ENCODE peak calls at places on chromosome 22, in seven cellular contexts. I, X, F, J, B, M and N are unnamed samples.

GRCh38 chr22:29345932-29346331 is 30.4 kb upstream of the RASL10A start:
- DNase-seq in X (no peak), F (no peak), I (no peak), M (no peak), J (no peak), B (no peak), N (no peak)

GRCh38 chr22:49772692-49773091 is 55.0 kb downstream of the BRD1 start:
- DNase-seq in F (no peak), M (no peak), J (peak; percentile 69), B (no peak), X (no peak), I (no peak), N (no peak)

GRCh38 chr22:23237201-23237798 is 57.0 kb downstream of the BCR start:
- DNase-seq in B (no peak), X (no peak), M (no peak), J (no peak), F (no peak), I (no peak), N (no peak)

GRCh38 chr22:49259870-49260615 is 567.6 kb downstream of the BRD1 start:
- DNase-seq in M (no peak), B (no peak), F (no peak), X (peak; percentile 41), I (no peak), J (no peak), N (no peak)

GRCh38 chr22:39349967-39350802 is at the start of gene SYNGR1:
- DNase-seq in I (no peak), F (no peak), J (peak; percentile 20), X (no peak), B (no peak), M (no peak), N (no peak)

GRCh38 chr22:38982008-38982927 is at the start of gene APOBEC3B:
- DNase-seq in I (peak; percentile 47), B (peak; percentile 93), X (peak; percentile 90), J (peak; percentile 32), F (peak; percentile 68), M (peak; percentile 81), N (peak; percentile 26)

GRCh38 chr22:20427104-20427944 is 10.3 kb downstream of the SCARF2 start:
- DNase-seq in J (no peak), B (no peak), F (no peak), X (no peak), M (no peak), I (no peak), N (no peak)

GRCh38 chr22:23591203-23591791 is 11.2 kb upstream of the IGLL1 start:
- DNase-seq in J (peak; percentile 86), B (peak; percentile 11), I (peak; percentile 38), X (no peak), F (peak; percentile 22), M (peak; percentile 51), N (no peak)

GRCh38 chr22:36937319-36938027 is 24.0 kb downstream of the CSF2RB start:
- DNase-seq in X (peak; percentile 69), J (no peak), B (no peak), I (no peak), F (no peak), M (no peak), N (no peak)

GRCh38 chr22:21916309-21916918 is 36.2 kb downstream of the PPM1F start:
- DNase-seq in X (no peak), B (no peak), M (no peak), J (no peak), I (no peak), F (no peak), N (no peak)

GRCh38 chr22:24134090-24134846 is 47.0 kb upstream of the SUSD2 start:
- DNase-seq in B (no peak), F (peak; percentile 70), X (no peak), M (no peak), I (no peak), J (peak; percentile 53), N (no peak)

GRCh38 chr22:38748487-38749136 is 7.2 kb downstream of the SUN2 start:
- DNase-seq in X (no peak), M (no peak), I (no peak), F (no peak), J (no peak), B (peak; percentile 43), N (no peak)

GRCh38 chr22:32764330-32765116 is 37.0 kb upstream of the TIMP3 start:
- DNase-seq in M (no peak), F (no peak), B (peak; percentile 60), X (peak; percentile 86), I (no peak), J (no peak), N (no peak)

GRCh38 chr22:29639096-29639495 is 35.7 kb downstream of the NF2 start:
- DNase-seq in J (no peak), X (no peak), M (no peak), F (no peak), I (no peak), B (no peak), N (no peak)

GRCh38 chr22:42769574-42770447 is 49.1 kb upstream of the A4GALT start:
- DNase-seq in I (no peak), M (no peak), F (no peak), X (no peak), J (no peak), B (no peak), N (no peak)

GRCh38 chr22:35587447-35587870 is 29.7 kb downstream of the MB start:
- DNase-seq in M (no peak), I (no peak), J (no peak), X (no peak), F (no peak), B (no peak), N (no peak)

GRCh38 chr22:49382451-49382735 is 445.3 kb downstream of the BRD1 start:
- DNase-seq in B (no peak), M (no peak), I (no peak), F (no peak), X (peak; percentile 54), J (no peak), N (no peak)

GRCh38 chr22:24433868-24434471 is 6.6 kb downstream of the ADORA2A start:
- DNase-seq in J (no peak), B (peak; percentile 54), I (no peak), M (no peak), X (no peak), F (no peak), N (no peak)

GRCh38 chr22:49034836-49035817 is 792.5 kb downstream of the BRD1 start:
- DNase-seq in F (no peak), M (no peak), J (no peak), I (no peak), B (no peak), X (no peak), N (no peak)

GRCh38 chr22:27726726-27727449 is 74.7 kb downstream of the MN1 start:
- DNase-seq in B (no peak), F (no peak), X (peak; percentile 84), M (no peak), J (no peak), I (no peak), N (no peak)

GRCh38 chr22:38655532-38656255 is 498 bp downstream of the FAM227A start:
- DNase-seq in J (no peak), I (no peak), F (no peak), B (no peak), M (no peak), X (no peak), N (no peak)

GRCh38 chr22:37623075-37624016 is 14.7 kb downstream of the GGA1 start:
- DNase-seq in F (peak; percentile 69), B (no peak), I (no peak), M (no peak), J (peak; percentile 81), X (no peak), N (peak; percentile 58)

GRCh38 chr22:43007519-43008102 is 7.3 kb downstream of the PACSIN2 start:
- DNase-seq in X (no peak), F (no peak), M (no peak), J (no peak), B (no peak), I (no peak), N (no peak)

DNA sequence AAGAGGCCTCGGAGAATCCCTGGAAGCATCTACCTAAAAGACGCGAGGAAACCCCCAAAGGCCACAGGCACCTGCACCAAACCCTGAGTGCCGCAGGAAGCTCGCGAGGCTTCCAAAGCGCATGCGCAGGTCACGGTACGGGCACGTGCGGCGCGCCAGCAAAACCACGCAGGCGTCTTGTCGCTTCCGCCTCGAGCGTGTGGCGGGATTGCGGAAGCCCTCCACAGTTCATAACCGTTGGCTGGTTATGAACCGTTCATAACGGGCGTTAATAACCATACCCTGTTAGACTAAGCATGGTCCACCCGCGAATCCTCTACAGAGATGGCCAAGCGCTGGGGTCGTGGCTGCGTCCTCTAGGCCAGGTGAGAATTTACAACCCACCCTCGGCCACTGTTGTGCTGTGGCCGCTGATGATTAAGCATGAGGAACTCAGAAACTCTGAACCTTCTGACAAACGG is 46.4 kb downstream of the MORC2 start:
- DNase-seq in I (peak; percentile 15), M (no peak), J (no peak), X (no peak), F (peak; percentile 81), B (peak; percentile 33), N (peak; percentile 78)
- H3K4me3 ChIP-seq in I (peak overlapping the region; percentile 41), M (no peak overlapping the region), J (no peak overlapping the region), X (peak overlapping the region; percentile 45), F (peak overlapping the region; percentile 44), B (no peak overlapping the region), N (peak overlapping the region; percentile 45)

GRCh38 chr22:45231293-45231692 is 9.4 kb downstream of the KIAA0930 start:
- DNase-seq in B (peak; percentile 79), J (no peak), M (no peak), I (no peak), F (no peak), X (no peak), N (no peak)
- H3K4me1 ChIP-seq in B (peaks cover 39% of the 10 kb centered on the region), J (no peaks in the 10 kb centered on the region), M (no peaks in the 10 kb centered on the region), I (no peaks in the 10 kb centered on the region), F (no peaks in the 10 kb centered on the region), X (peaks cover 64% of the 10 kb centered on the region), N (no peaks in the 10 kb centered on the region)

DNA sequence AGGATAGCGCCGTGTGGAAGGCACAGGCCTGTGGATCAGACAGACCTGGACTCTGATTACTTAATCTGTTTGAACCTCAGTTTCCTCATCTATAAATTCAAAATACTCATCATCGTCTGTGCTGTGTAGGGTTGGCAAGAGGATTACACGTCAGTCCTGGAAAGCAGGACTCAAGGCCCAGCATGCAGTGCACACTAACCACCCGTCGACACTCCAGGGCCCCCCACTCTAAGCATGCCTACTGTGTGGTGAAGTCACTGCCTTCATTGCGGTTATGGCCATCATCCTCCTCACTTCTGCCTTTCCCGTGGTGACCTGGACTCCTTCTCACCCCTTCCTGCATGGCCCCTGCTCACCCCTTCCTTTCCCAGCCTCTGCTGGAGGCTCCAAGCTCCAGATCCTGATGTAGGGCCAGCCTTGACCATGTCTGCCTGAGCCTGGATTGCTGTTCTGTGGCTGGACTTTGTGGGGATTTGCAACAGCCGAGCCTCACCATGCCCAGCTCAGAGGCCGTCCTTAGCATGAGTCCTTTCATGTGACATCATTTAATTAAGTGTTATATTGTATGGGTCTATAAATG is 1158.0 kb downstream of the TBC1D22A start:
- DNase-seq in M (no peak), B (no peak), X (no peak), F (no peak), I (no peak), J (no peak), N (no peak)
- H3K9me3 ChIP-seq in M (peaks cover 9% of the 10 kb centered on the region), B (peaks cover 29% of the 10 kb centered on the region), X (peaks cover 10% of the 10 kb centered on the region), F (no peaks in the 10 kb centered on the region), I (no peaks in the 10 kb centered on the region), J (peaks cover 13% of the 10 kb centered on the region), N (no peaks in the 10 kb centered on the region)

DNA sequence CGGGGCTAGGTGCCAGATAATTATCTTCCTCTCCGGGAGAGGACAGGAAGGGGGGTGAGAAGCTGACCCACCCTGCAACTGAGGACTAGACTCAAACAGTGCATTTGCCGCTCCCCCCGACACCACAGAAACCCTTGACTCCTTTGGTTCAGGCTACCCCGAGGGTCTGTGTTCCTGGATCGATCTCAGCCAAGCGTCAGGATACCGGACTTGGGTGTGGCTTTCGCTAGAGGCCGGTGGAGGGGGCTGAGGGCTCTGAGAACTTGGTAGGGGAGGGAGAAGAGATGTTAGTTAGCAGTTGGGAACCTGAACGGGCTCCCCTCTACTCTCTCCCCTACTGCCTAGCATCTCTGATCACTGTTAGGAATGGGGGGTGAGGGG is 840 bp downstream of the SEZ6L start:
- DNase-seq in I (no peak), F (no peak), M (no peak), J (no peak), B (no peak), X (peak; percentile 52), N (no peak)
- H3K4me3 ChIP-seq in I (no peak overlapping the region), F (no peak overlapping the region), M (no peak overlapping the region), J (no peak overlapping the region), B (no peak overlapping the region), X (peak overlapping the region; percentile 53), N (no peak overlapping the region)